ENCODE peak calls at places on chromosomes 1 and 21, in ten cellular contexts. P, L, B, Z, E, T, O, U, H and D are unnamed samples. For H3K4me1, the result is how much of the 10 kb centered on the place peaks cover.

GRCh38 chr21:14526199-14526598 is 19.9 kb downstream of the SAMSN1 start:
- DNase-seq in P (no peak), L (peak), B (no peak), Z (no peak), E (no peak), T (no peak), O (no peak), U (no peak), H (no peak), D (no peak)

GRCh38 chr1:231216515-231216914 is 24.5 kb upstream of the GNPAT start:
- DNase-seq in P (no peak), L (no peak), B (no peak), Z (no peak), E (no peak), T (no peak), O (peak), U (no peak), H (no peak), D (no peak)

GRCh38 chr1:47181095-47181954 is 8.5 kb downstream of the PDZK1IP1 start:
- DNase-seq in P (no peak), L (peak), B (no peak), Z (no peak), E (no peak), T (no peak), O (no peak), U (no peak), H (no peak), D (no peak)

GRCh38 chr1:174265273-174265672 is 106.0 kb downstream of the RABGAP1L start:
- DNase-seq in P (no peak), L (no peak), B (no peak), Z (no peak), E (no peak), T (no peak), O (peak), U (no peak), H (no peak), D (no peak)

GRCh38 chr1:232142403-232143314 is 487.3 kb downstream of the SIPA1L2 start:
- DNase-seq in P (peak), L (no peak), B (peak), Z (no peak), E (no peak), T (no peak), O (no peak), U (peak), H (peak), D (no peak)

GRCh38 chr1:241611063-241611462 is 29.1 kb downstream of the CHML start:
- DNase-seq in P (peak), L (peak), B (no peak), Z (no peak), E (no peak), T (no peak), O (peak), U (no peak), H (no peak), D (no peak)

GRCh38 chr1:181985981-181986906 is 75.3 kb downstream of the ZNF648 start:
- DNase-seq in P (no peak), L (no peak), B (no peak), Z (no peak), E (no peak), T (no peak), O (no peak), U (no peak), H (no peak), D (no peak)

GRCh38 chr1:14522331-14523241 is 75.9 kb upstream of the KAZN start:
- DNase-seq in P (no peak), L (no peak), B (peak), Z (peak), E (no peak), T (no peak), O (no peak), U (no peak), H (peak), D (no peak)

GRCh38 chr1:210400043-210400840 is 71.5 kb downstream of the HHAT start:
- DNase-seq in P (peak), L (peak), B (peak), Z (peak), E (no peak), T (peak), O (peak), U (peak), H (peak), D (peak)

GRCh38 chr1:59737638-59738037 is 77.1 kb upstream of the HOOK1 start:
- DNase-seq in P (no peak), L (no peak), B (no peak), Z (no peak), E (no peak), T (no peak), O (no peak), U (no peak), H (no peak), D (no peak)

GRCh38 chr1:31310131-31310530 is 13.3 kb downstream of the ZCCHC17 start:
- DNase-seq in P (no peak), L (no peak), B (no peak), Z (no peak), E (no peak), T (no peak), O (no peak), U (no peak), H (no peak), D (no peak)

GRCh38 chr1:68140536-68140935 is 90.1 kb upstream of the DIRAS3 start:
- DNase-seq in P (no peak), L (no peak), B (no peak), Z (no peak), E (no peak), T (no peak), O (no peak), U (no peak), H (no peak), D (no peak)

GRCh38 chr1:42259059-42259738 is 75.8 kb downstream of the FOXJ3 start:
- DNase-seq in P (no peak), L (peak), B (no peak), Z (no peak), E (peak), T (no peak), O (no peak), U (no peak), H (no peak), D (peak)

GRCh38 chr21:34035619-34036354 is 37.6 kb upstream of the MRPS6 start:
- DNase-seq in P (no peak), L (no peak), B (no peak), Z (no peak), E (no peak), T (no peak), O (no peak), U (no peak), H (no peak), D (no peak)

GRCh38 chr1:5832916-5833895 is 159.0 kb downstream of the NPHP4 start:
- DNase-seq in P (no peak), L (no peak), B (no peak), Z (no peak), E (no peak), T (no peak), O (no peak), U (no peak), H (no peak), D (no peak)
- H3K4me1 ChIP-seq in P (under half), L (under half), B (under half), Z (under half), E (under half), T (under half), O (under half), U (under half), H (under half), D (under half)

GRCh38 chr1:212292250-212292924 is 7.2 kb downstream of the PPP2R5A start:
- DNase-seq in P (no peak), L (no peak), B (no peak), Z (no peak), E (no peak), T (no peak), O (no peak), U (no peak), H (no peak), D (no peak)
- H3K4me1 ChIP-seq in P (under half), L (under half), B (under half), Z (half or more), E (half or more), T (under half), O (under half), U (half or more), H (under half), D (under half)

GRCh38 chr1:1965546-1965945 is 38.0 kb downstream of the CFAP74 start:
- DNase-seq in P (no peak), L (no peak), B (no peak), Z (no peak), E (no peak), T (no peak), O (no peak), U (no peak), H (no peak), D (no peak)

GRCh38 chr1:1963570-1963969 is 40.0 kb downstream of the CFAP74 start:
- DNase-seq in P (no peak), L (no peak), B (no peak), Z (no peak), E (no peak), T (no peak), O (no peak), U (no peak), H (no peak), D (no peak)

GRCh38 chr1:1962752-1963151 is 40.8 kb downstream of the CFAP74 start:
- DNase-seq in P (no peak), L (no peak), B (no peak), Z (no peak), E (no peak), T (no peak), O (no peak), U (no peak), H (no peak), D (no peak)

GRCh38 chr1:1966086-1966740 is 37.4 kb downstream of the CFAP74 start:
- DNase-seq in P (no peak), L (no peak), B (no peak), Z (no peak), E (no peak), T (no peak), O (no peak), U (no peak), H (no peak), D (no peak)

DNA sequence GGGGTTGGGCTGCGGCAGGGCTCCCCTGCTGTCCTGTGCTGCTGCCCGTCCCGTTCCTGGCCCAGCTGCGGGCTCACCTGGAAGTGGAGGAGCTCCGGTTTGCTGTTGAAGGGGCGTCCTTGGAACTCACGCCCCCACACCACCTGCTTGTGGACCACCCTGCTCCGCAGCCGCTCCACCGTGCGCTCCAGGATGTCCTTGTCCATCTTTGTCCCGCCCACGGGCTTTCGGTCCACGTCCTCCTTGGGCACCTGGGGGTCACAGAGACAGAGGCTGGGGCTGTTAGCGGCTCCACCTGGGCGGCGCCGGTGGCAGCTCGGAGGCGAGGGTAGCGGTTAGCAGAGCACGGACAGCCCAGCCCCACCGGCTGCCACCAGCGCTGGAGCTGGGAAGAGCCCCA is 38.8 kb downstream of the CFAP74 start:
- DNase-seq in P (no peak), L (no peak), B (no peak), Z (no peak), E (no peak), T (no peak), O (no peak), U (no peak), H (no peak), D (no peak)
- H3K4me1 ChIP-seq in P (under half), L (under half), B (under half), Z (under half), E (under half), T (under half), O (under half), U (under half), H (under half), D (under half)

DNA sequence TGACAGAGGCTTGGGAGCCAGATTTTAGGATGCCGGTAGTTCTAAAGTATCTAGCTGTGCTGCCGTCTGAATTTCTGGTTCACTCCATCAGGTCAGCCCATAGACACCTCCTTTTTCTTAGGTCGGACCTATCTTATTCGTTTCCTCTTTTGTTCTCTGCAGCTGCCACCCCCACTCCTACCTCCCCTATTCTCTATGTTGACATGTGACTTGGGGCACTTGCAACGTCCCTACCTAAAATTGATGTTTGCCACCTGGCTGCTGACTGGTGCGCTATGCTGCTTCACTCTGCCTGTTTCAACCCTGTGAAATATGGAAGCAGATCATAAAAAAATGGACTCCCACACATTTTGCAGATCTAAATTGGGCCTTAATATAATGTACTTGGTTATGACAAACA is 55.3 kb downstream of the PBX1 start:
- DNase-seq in P (no peak), L (no peak), B (no peak), Z (no peak), E (no peak), T (no peak), O (no peak), U (no peak), H (no peak), D (no peak)
- H3K4me1 ChIP-seq in P (half or more), L (half or more), B (under half), Z (half or more), E (half or more), T (under half), O (under half), U (half or more), H (under half), D (under half)

GRCh38 chr1:2238361-2239055 is 10.4 kb downstream of the SKI start:
- DNase-seq in P (no peak), L (no peak), B (no peak), Z (no peak), E (no peak), T (no peak), O (no peak), U (no peak), H (no peak), D (no peak)
- H3K4me1 ChIP-seq in P (under half), L (under half), B (under half), Z (half or more), E (half or more), T (half or more), O (under half), U (half or more), H (half or more), D (under half)

GRCh38 chr1:111656093-111657017 is 36.8 kb downstream of the RAP1A start:
- DNase-seq in P (peak), L (peak), B (no peak), Z (no peak), E (no peak), T (no peak), O (peak), U (no peak), H (no peak), D (peak)

GRCh38 chr1:111653695-111654094 is 34.1 kb downstream of the RAP1A start:
- DNase-seq in P (no peak), L (no peak), B (no peak), Z (no peak), E (no peak), T (no peak), O (no peak), U (no peak), H (no peak), D (no peak)

GRCh38 chr1:111649648-111650047 is 30.1 kb downstream of the RAP1A start:
- DNase-seq in P (no peak), L (no peak), B (no peak), Z (no peak), E (no peak), T (no peak), O (no peak), U (no peak), H (no peak), D (no peak)

GRCh38 chr1:111658622-111659021 is 39.0 kb downstream of the RAP1A start:
- DNase-seq in P (no peak), L (no peak), B (no peak), Z (no peak), E (no peak), T (no peak), O (no peak), U (no peak), H (no peak), D (no peak)

DNA sequence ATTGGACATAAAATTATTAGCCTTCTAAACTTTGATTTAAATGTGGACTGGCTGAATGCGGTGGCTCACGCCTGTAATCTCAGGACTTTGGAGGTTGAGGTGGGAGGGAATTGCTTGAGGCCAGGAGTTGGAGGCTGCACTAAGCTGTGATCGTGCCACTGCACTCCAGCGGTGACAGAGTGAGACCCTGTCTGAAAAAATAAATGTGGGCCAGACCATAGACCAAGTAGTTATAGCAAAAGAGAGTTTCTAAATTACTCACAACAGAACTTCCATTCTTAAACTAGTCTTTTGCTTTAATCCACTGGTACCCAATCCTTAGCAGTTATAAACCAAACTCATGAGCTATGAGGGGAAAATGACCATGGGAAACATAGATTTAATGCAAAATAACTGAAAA is 35.2 kb downstream of the RAP1A start:
- DNase-seq in P (no peak), L (no peak), B (no peak), Z (no peak), E (no peak), T (no peak), O (no peak), U (no peak), H (no peak), D (no peak)
- H3K4me1 ChIP-seq in P (under half), L (under half), B (under half), Z (under half), E (under half), T (under half), O (under half), U (half or more), H (under half), D (under half)

GRCh38 chr1:64487061-64487460 is 17.1 kb downstream of the CACHD1 start:
- DNase-seq in P (no peak), L (no peak), B (no peak), Z (no peak), E (no peak), T (no peak), O (no peak), U (no peak), H (no peak), D (no peak)

GRCh38 chr1:64488862-64489261 is 18.9 kb downstream of the CACHD1 start:
- DNase-seq in P (no peak), L (no peak), B (no peak), Z (no peak), E (no peak), T (no peak), O (no peak), U (no peak), H (no peak), D (no peak)

GRCh38 chr1:64483711-64484454 is 14.0 kb downstream of the CACHD1 start:
- DNase-seq in P (no peak), L (no peak), B (no peak), Z (no peak), E (no peak), T (no peak), O (no peak), U (no peak), H (no peak), D (no peak)

GRCh38 chr1:64484651-64485050 is 14.7 kb downstream of the CACHD1 start:
- DNase-seq in P (no peak), L (no peak), B (no peak), Z (no peak), E (no peak), T (no peak), O (no peak), U (no peak), H (no peak), D (no peak)

GRCh38 chr1:64486193-64486592 is 16.3 kb downstream of the CACHD1 start:
- DNase-seq in P (no peak), L (no peak), B (no peak), Z (no peak), E (no peak), T (no peak), O (no peak), U (no peak), H (no peak), D (no peak)
- H3K4me1 ChIP-seq in P (under half), L (under half), B (under half), Z (under half), E (under half), T (under half), O (under half), U (under half), H (under half), D (under half)